ENCODE peak calls at places on chromosomes 11 and 22, in nine cellular contexts. M is fibroblast of lung, V is thoracic aorta, E is IMR-90, H is heart left ventricle, B is heart right ventricle, U is neuronal stem cell, W is cardiac muscle cell, L is cardiac fibroblast. Z is an unnamed sample.
A peak's percentile ranks its signal among the peaks of the same experiment; 100 is the strongest.

GRCh38 chr11:4903484-4903883 is at the start of gene OR51A7:
- DNase-seq in B (no peak), W (no peak), H (no peak), L (no peak), E (no peak), U (no peak), V (no peak), M (no peak), Z (no peak)

GRCh38 chr11:18727499-18728236 is 1.7 kb upstream of the IGSF22 start:
- DNase-seq in B (peak; percentile 31), E (peak; percentile 16), V (no peak), U (peak; percentile 50), H (no peak), W (peak; percentile 44), L (peak; percentile 32), M (peak; percentile 8), Z (peak; percentile 16)

GRCh38 chr22:27135582-27135981 is 478.2 kb downstream of the MIAT start:
- DNase-seq in E (peak; percentile 73), W (peak; percentile 65), B (no peak), H (no peak), U (no peak), V (no peak), L (peak; percentile 77), M (peak; percentile 94), Z (peak; percentile 91)

GRCh38 chr22:42279425-42280020 is 9.1 kb upstream of the TCF20 start:
- DNase-seq in V (no peak), L (no peak), E (no peak), M (no peak), U (no peak), B (no peak), H (no peak), W (no peak), Z (no peak)

GRCh38 chr11:102810943-102811528 is 13.1 kb upstream of the MMP1 start:
- DNase-seq in H (no peak), E (peak; percentile 45), V (no peak), B (no peak), L (peak; percentile 50), M (peak; percentile 35), U (no peak), W (peak; percentile 24), Z (peak; percentile 46)

GRCh38 chr22:26671317-26672059 is 14.1 kb downstream of the MIAT start:
- DNase-seq in M (no peak), H (peak; percentile 43), W (no peak), L (no peak), B (no peak), E (no peak), V (no peak), U (no peak), Z (no peak)

GRCh38 chr11:75103380-75104026 is 6.8 kb upstream of the OR2AT4 start:
- DNase-seq in M (peak; percentile 77), B (no peak), L (peak; percentile 67), U (no peak), W (peak; percentile 46), H (no peak), E (peak; percentile 86), V (no peak), Z (peak; percentile 48)

GRCh38 chr22:34414467-34415440 is 494.5 kb upstream of the LARGE1 start:
- DNase-seq in L (peak; percentile 25), E (no peak), V (no peak), M (peak; percentile 11), H (no peak), W (peak; percentile 1), U (peak; percentile 87), B (peak; percentile 12), Z (peak; percentile 25)

GRCh38 chr11:40302669-40303068 is 1156.8 kb downstream of the LRRC4C start:
- DNase-seq in V (no peak), H (no peak), B (no peak), U (no peak), W (peak; percentile 65), M (peak; percentile 83), E (peak; percentile 46), L (peak; percentile 54), Z (peak; percentile 6)

GRCh38 chr11:96098511-96099241 is 174.8 kb upstream of the MTMR2 start:
- DNase-seq in M (peak; percentile 51), E (peak; percentile 59), H (no peak), L (peak; percentile 60), W (peak; percentile 73), B (no peak), V (no peak), U (no peak), Z (peak; percentile 49)

GRCh38 chr22:46748948-46749681 is 11.1 kb upstream of the CERK start:
- DNase-seq in H (peak; percentile 28), B (no peak), V (no peak), M (peak; percentile 45), W (peak; percentile 64), L (peak; percentile 33), E (peak; percentile 49), U (no peak), Z (peak; percentile 72)

GRCh38 chr11:128463386-128463829 is 124.0 kb downstream of the ETS1 start:
- DNase-seq in U (no peak), E (peak; percentile 99), V (peak; percentile 50), B (peak; percentile 67), W (peak; percentile 94), L (peak; percentile 93), H (peak; percentile 60), M (peak; percentile 99), Z (peak; percentile 80)

GRCh38 chr22:46697811-46698515 is 40.1 kb downstream of the CERK start:
- DNase-seq in W (no peak), V (no peak), L (no peak), M (no peak), B (no peak), E (no peak), U (no peak), H (no peak), Z (no peak)

GRCh38 chr11:111448420-111448819 is 63.8 kb downstream of the BTG4 start:
- DNase-seq in H (no peak), L (no peak), U (no peak), B (no peak), M (no peak), E (no peak), V (no peak), W (no peak), Z (no peak)

GRCh38 chr22:30044369-30044768 is 35.9 kb upstream of the HORMAD2 start:
- DNase-seq in U (no peak), E (peak; percentile 93), W (peak; percentile 78), V (no peak), H (no peak), M (peak; percentile 99), L (peak; percentile 92), B (no peak), Z (peak; percentile 83)

GRCh38 chr11:113876074-113876797 is 864 bp upstream of the USP28 start:
- DNase-seq in B (no peak), H (no peak), E (no peak), L (no peak), W (no peak), U (no peak), V (no peak), M (no peak), Z (no peak)

GRCh38 chr11:30983143-30983542 is 386.4 kb downstream of the DCDC1 start:
- DNase-seq in M (no peak), E (no peak), H (no peak), L (no peak), W (no peak), V (no peak), U (no peak), B (no peak), Z (peak; percentile 3)

GRCh38 chr11:20162824-20163777 is 2.8 kb upstream of the DBX1 start:
- DNase-seq in W (peak; percentile 27), V (no peak), E (peak; percentile 18), U (peak; percentile 73), L (peak; percentile 29), H (no peak), B (no peak), M (peak; percentile 31), Z (peak; percentile 24)

DNA sequence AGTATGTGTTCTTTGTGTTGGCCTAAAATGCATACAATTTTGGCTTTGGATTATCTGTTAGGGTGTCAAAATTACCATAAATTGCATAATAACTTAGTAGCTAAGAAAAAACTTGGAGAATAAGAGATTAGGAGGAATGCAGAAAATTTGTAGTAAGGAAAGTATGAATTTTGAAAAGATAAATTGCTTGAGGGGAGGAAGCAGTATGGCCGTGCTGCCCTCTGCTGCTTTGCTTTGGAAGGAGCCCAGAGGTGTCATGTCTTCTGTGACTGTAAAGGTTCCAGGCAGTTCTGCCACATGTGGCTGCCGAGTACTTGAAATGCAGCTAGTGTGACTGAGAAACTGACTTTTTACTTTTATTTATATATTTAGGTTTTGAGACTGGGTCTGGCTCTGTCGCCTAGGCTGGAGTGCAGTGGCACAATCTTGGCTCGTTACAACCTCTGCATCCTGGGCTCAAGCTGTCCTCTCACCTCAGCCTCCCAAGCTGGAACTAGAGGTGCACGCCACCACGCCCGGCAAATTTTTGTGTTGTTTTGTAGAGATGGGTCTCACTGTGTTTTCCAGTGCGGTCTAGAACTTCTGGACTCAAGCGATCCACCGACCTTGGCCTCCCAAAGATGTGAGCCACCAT is 1.8 kb downstream of the ADSL start:
- DNase-seq in H (no peak), B (peak; percentile 23), W (peak; percentile 78), V (no peak), L (peak; percentile 76), E (peak; percentile 62), M (peak; percentile 45), U (no peak), Z (peak; percentile 69)
- H3K4me3 ChIP-seq in H (peak overlapping the region; percentile 77), B (peak overlapping the region; percentile 89), W (peak overlapping the region; percentile 60), V (no peak overlapping the region), L (no peak overlapping the region), E (no peak overlapping the region), M (peak overlapping the region; percentile 86), U (peak overlapping the region; percentile 84), Z (peak overlapping the region; percentile 96)

DNA sequence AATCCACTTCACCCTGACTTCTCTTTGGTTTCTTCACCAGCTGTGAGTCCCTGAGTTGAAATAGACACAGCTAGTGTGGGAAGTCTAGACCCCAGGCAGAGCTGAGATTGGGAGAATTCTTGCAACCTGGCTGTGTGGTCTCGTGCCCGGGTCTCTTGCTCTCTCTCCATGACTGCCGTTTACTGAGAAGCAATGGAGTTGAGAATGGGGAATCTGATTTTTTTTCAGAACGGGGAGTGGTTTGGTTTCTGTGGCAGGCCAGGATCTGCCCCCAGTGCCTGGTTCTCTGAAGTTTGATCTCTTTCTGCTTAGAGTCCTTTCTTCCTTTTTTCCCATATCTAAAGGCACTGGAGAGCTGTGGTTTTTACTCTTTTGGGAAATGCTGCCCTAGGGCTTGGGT is 1.5 kb downstream of the SIDT2 start:
- DNase-seq in V (no peak), L (no peak), W (peak; percentile 61), U (no peak), E (no peak), M (peak; percentile 24), H (no peak), B (no peak), Z (peak; percentile 24)
- H3K4me3 ChIP-seq in V (peak overlapping the region; percentile 95), L (peak overlapping the region; percentile 81), W (peak overlapping the region; percentile 81), U (peak overlapping the region; percentile 85), E (peak overlapping the region; percentile 87), M (peak overlapping the region; percentile 78), H (peak overlapping the region; percentile 96), B (peak overlapping the region; percentile 87), Z (peak overlapping the region; percentile 86)

DNA sequence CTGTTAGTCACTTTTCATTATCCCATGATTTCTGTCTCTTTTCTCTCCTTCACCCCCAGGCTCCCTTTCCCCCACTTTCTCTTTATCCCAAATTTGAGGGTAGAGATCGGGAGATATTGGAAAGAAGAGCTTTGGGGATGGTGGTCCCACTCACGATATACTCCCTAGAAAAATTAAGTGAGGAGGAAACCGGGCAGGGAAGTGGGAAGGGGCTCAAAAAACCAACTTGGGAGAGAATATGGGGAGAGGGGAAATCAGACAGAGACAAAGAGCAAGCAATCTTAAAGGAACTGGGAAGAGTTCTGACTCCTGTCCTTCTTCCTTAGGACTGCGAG is 939 bp upstream of the DCHS1 start:
- DNase-seq in W (no peak), E (no peak), M (no peak), L (no peak), H (no peak), U (no peak), B (no peak), V (no peak), Z (no peak)
- H3K4me3 ChIP-seq in W (peak overlapping the region; percentile 79), E (no peak overlapping the region), M (no peak overlapping the region), L (no peak overlapping the region), H (peak overlapping the region; percentile 54), U (peak overlapping the region; percentile 68), B (peak overlapping the region; percentile 57), V (peak overlapping the region; percentile 83), Z (peak overlapping the region; percentile 64)

GRCh38 chr11:67628710-67629385 is 889 bp downstream of the NUDT8 start:
- DNase-seq in W (no peak), B (no peak), M (no peak), U (no peak), H (no peak), E (no peak), L (no peak), V (no peak), Z (no peak)
- H3K4me3 ChIP-seq in W (peak overlapping the region; percentile 42), B (peak overlapping the region; percentile 62), M (no peak overlapping the region), U (peak overlapping the region; percentile 62), H (peak overlapping the region; percentile 74), E (peak overlapping the region; percentile 57), L (no peak overlapping the region), V (peak overlapping the region; percentile 86), Z (no peak overlapping the region)